ENCODE peak calls at places on chromosomes 13 and 19, in six cellular contexts. One of them, this sample, is unnamed.

GRCh38 chr13:106619688-106620555 is 52.0 kb upstream of the ARGLU1 start:
- DNase-seq in HCT116: peak; percentile 44
- DNase-seq in K562: peak; percentile 37
- DNase-seq in GM23338: peak; percentile 90
- DNase-seq in endothelial cell of umbilical vein: peak; percentile 61
- DNase-seq in H1: no peak
- DNase-seq in this sample: peak; percentile 28

GRCh38 chr13:30880756-30881155 is 25.3 kb upstream of the MEDAG start:
- DNase-seq in HCT116: no peak
- DNase-seq in K562: no peak
- DNase-seq in GM23338: no peak
- DNase-seq in endothelial cell of umbilical vein: peak; percentile 57
- DNase-seq in H1: no peak
- DNase-seq in this sample: no peak

GRCh38 chr19:4524808-4525562 is 6.7 kb upstream of the PLIN4 start:
- DNase-seq in HCT116: peak; percentile 8
- DNase-seq in K562: peak; percentile 65
- DNase-seq in GM23338: peak; percentile 80
- DNase-seq in endothelial cell of umbilical vein: peak; percentile 31
- DNase-seq in H1: peak; percentile 95
- DNase-seq in this sample: no peak

GRCh38 chr19:19460258-19460731 is 54.8 kb downstream of the GATAD2A start:
- DNase-seq in HCT116: no peak
- DNase-seq in K562: no peak
- DNase-seq in GM23338: no peak
- DNase-seq in endothelial cell of umbilical vein: no peak
- DNase-seq in H1: no peak
- DNase-seq in this sample: no peak

GRCh38 chr19:45638930-45639729 is at the start of gene EML2:
- DNase-seq in HCT116: no peak
- DNase-seq in K562: peak; percentile 84
- DNase-seq in GM23338: peak; percentile 97
- DNase-seq in endothelial cell of umbilical vein: peak; percentile 33
- DNase-seq in H1: peak; percentile 86
- DNase-seq in this sample: no peak

GRCh38 chr13:47598340-47598911 is 402.6 kb downstream of the SUCLA2 start:
- DNase-seq in HCT116: no peak
- DNase-seq in K562: no peak
- DNase-seq in GM23338: peak; percentile 7
- DNase-seq in endothelial cell of umbilical vein: no peak
- DNase-seq in H1: no peak
- DNase-seq in this sample: no peak

GRCh38 chr19:10271543-10272086 is 695 bp downstream of the ICAM1 start:
- DNase-seq in HCT116: no peak
- DNase-seq in K562: peak; percentile 43
- DNase-seq in GM23338: no peak
- DNase-seq in endothelial cell of umbilical vein: peak; percentile 61
- DNase-seq in H1: no peak
- DNase-seq in this sample: no peak

GRCh38 chr13:58953638-58954037 is 1210.1 kb downstream of the DIAPH3 start:
- DNase-seq in HCT116: no peak
- DNase-seq in K562: no peak
- DNase-seq in GM23338: no peak
- DNase-seq in endothelial cell of umbilical vein: no peak
- DNase-seq in H1: no peak
- DNase-seq in this sample: no peak

GRCh38 chr13:86757236-86757978 is 913.8 kb upstream of the SLITRK5 start:
- DNase-seq in HCT116: no peak
- DNase-seq in K562: no peak
- DNase-seq in GM23338: peak; percentile 52
- DNase-seq in endothelial cell of umbilical vein: no peak
- DNase-seq in H1: peak; percentile 45
- DNase-seq in this sample: no peak

GRCh38 chr13:81017525-81018152 is 676.7 kb upstream of the SPRY2 start:
- DNase-seq in HCT116: peak; percentile 16
- DNase-seq in K562: peak; percentile 10
- DNase-seq in GM23338: peak; percentile 81
- DNase-seq in endothelial cell of umbilical vein: peak; percentile 57
- DNase-seq in H1: no peak
- DNase-seq in this sample: peak; percentile 34

GRCh38 chr19:8209111-8209964 is at the start of gene CERS4:
- DNase-seq in HCT116: no peak
- DNase-seq in K562: peak; percentile 97
- DNase-seq in GM23338: peak; percentile 95
- DNase-seq in endothelial cell of umbilical vein: no peak
- DNase-seq in H1: peak; percentile 92
- DNase-seq in this sample: no peak

GRCh38 chr19:5326986-5327623 is 13.5 kb downstream of the PTPRS start:
- DNase-seq in HCT116: no peak
- DNase-seq in K562: no peak
- DNase-seq in GM23338: peak; percentile 68
- DNase-seq in endothelial cell of umbilical vein: no peak
- DNase-seq in H1: peak; percentile 65
- DNase-seq in this sample: no peak

GRCh38 chr13:83220241-83220640 is 662.0 kb downstream of the SLITRK1 start:
- DNase-seq in HCT116: no peak
- DNase-seq in K562: no peak
- DNase-seq in GM23338: no peak
- DNase-seq in endothelial cell of umbilical vein: no peak
- DNase-seq in H1: no peak
- DNase-seq in this sample: no peak

GRCh38 chr13:111337206-111337605 is 16.8 kb downstream of the TEX29 start:
- DNase-seq in HCT116: no peak
- DNase-seq in K562: no peak
- DNase-seq in GM23338: no peak
- DNase-seq in endothelial cell of umbilical vein: no peak
- DNase-seq in H1: no peak
- DNase-seq in this sample: no peak

GRCh38 chr13:106104281-106104901 is 431.1 kb downstream of the EFNB2 start:
- DNase-seq in HCT116: peak; percentile 78
- DNase-seq in K562: no peak
- DNase-seq in GM23338: no peak
- DNase-seq in endothelial cell of umbilical vein: peak; percentile 83
- DNase-seq in H1: no peak
- DNase-seq in this sample: no peak

GRCh38 chr13:94268661-94269060 is 210.8 kb downstream of the DCT start:
- DNase-seq in HCT116: no peak
- DNase-seq in K562: no peak
- DNase-seq in GM23338: no peak
- DNase-seq in endothelial cell of umbilical vein: no peak
- DNase-seq in H1: no peak
- DNase-seq in this sample: no peak

GRCh38 chr19:6720369-6721112 is at the start of gene C3:
- DNase-seq in HCT116: no peak
- DNase-seq in K562: no peak
- DNase-seq in GM23338: no peak
- DNase-seq in endothelial cell of umbilical vein: no peak
- DNase-seq in H1: no peak
- DNase-seq in this sample: no peak

GRCh38 chr13:103539721-103540120 is 473.5 kb upstream of the SLC10A2 start:
- DNase-seq in HCT116: no peak
- DNase-seq in K562: no peak
- DNase-seq in GM23338: no peak
- DNase-seq in endothelial cell of umbilical vein: no peak
- DNase-seq in H1: no peak
- DNase-seq in this sample: no peak

GRCh38 chr13:99269627-99270252 is 11.6 kb upstream of the GPR18 start:
- DNase-seq in HCT116: peak; percentile 38
- DNase-seq in K562: no peak
- DNase-seq in GM23338: peak; percentile 41
- DNase-seq in endothelial cell of umbilical vein: peak; percentile 71
- DNase-seq in H1: no peak
- DNase-seq in this sample: peak; percentile 28

GRCh38 chr19:54478677-54479266 is 5.7 kb upstream of the CDC42EP5 start:
- DNase-seq in HCT116: peak; percentile 53
- DNase-seq in K562: peak; percentile 44
- DNase-seq in GM23338: peak; percentile 93
- DNase-seq in endothelial cell of umbilical vein: peak; percentile 54
- DNase-seq in H1: peak; percentile 66
- DNase-seq in this sample: no peak

GRCh38 chr19:9430444-9430843 is 4.9 kb downstream of the ZNF266 start:
- DNase-seq in HCT116: no peak
- DNase-seq in K562: no peak
- DNase-seq in GM23338: no peak
- DNase-seq in endothelial cell of umbilical vein: no peak
- DNase-seq in H1: no peak
- DNase-seq in this sample: no peak

GRCh38 chr13:24459234-24459633 is 53.3 kb downstream of the PARP4 start:
- DNase-seq in HCT116: no peak
- DNase-seq in K562: no peak
- DNase-seq in GM23338: no peak
- DNase-seq in endothelial cell of umbilical vein: no peak
- DNase-seq in H1: no peak
- DNase-seq in this sample: no peak

GRCh38 chr19:2149980-2150793 is 1.2 kb downstream of the AP3D1 start:
- DNase-seq in HCT116: no peak
- DNase-seq in K562: no peak
- DNase-seq in GM23338: peak; percentile 47
- DNase-seq in endothelial cell of umbilical vein: peak; percentile 19
- DNase-seq in H1: no peak
- DNase-seq in this sample: no peak

GRCh38 chr13:34833562-34834182 is 108.4 kb upstream of the NBEA start:
- DNase-seq in HCT116: peak; percentile 10
- DNase-seq in K562: no peak
- DNase-seq in GM23338: peak; percentile 69
- DNase-seq in endothelial cell of umbilical vein: peak; percentile 4
- DNase-seq in H1: peak; percentile 50
- DNase-seq in this sample: no peak

GRCh38 chr19:5679289-5680082 is 830 bp downstream of the MICOS13 start:
- DNase-seq in HCT116: no peak
- DNase-seq in K562: no peak
- DNase-seq in GM23338: no peak
- DNase-seq in endothelial cell of umbilical vein: no peak
- DNase-seq in H1: peak; percentile 50
- DNase-seq in this sample: no peak

GRCh38 chr13:109383683-109384082 is 402.7 kb downstream of the IRS2 start:
- DNase-seq in HCT116: no peak
- DNase-seq in K562: no peak
- DNase-seq in GM23338: no peak
- DNase-seq in endothelial cell of umbilical vein: peak; percentile 4
- DNase-seq in H1: no peak
- DNase-seq in this sample: no peak

GRCh38 chr13:35854286-35854685 is 276.9 kb downstream of the DCLK1 start:
- DNase-seq in HCT116: no peak
- DNase-seq in K562: no peak
- DNase-seq in GM23338: no peak
- DNase-seq in endothelial cell of umbilical vein: no peak
- DNase-seq in H1: no peak
- DNase-seq in this sample: no peak
- TF ChIP-seq POLR2AphosphoS5 in HCT116: no peak
- TF ChIP-seq POLR2AphosphoS5 in K562: no peak
- TF ChIP-seq POLR2AphosphoS5 in GM23338: no peak
- TF ChIP-seq POLR2AphosphoS5 in endothelial cell of umbilical vein: no peak
- TF ChIP-seq POLR2AphosphoS5 in H1: no peak
- TF ChIP-seq POLR2AphosphoS5 in this sample: no peak

DNA sequence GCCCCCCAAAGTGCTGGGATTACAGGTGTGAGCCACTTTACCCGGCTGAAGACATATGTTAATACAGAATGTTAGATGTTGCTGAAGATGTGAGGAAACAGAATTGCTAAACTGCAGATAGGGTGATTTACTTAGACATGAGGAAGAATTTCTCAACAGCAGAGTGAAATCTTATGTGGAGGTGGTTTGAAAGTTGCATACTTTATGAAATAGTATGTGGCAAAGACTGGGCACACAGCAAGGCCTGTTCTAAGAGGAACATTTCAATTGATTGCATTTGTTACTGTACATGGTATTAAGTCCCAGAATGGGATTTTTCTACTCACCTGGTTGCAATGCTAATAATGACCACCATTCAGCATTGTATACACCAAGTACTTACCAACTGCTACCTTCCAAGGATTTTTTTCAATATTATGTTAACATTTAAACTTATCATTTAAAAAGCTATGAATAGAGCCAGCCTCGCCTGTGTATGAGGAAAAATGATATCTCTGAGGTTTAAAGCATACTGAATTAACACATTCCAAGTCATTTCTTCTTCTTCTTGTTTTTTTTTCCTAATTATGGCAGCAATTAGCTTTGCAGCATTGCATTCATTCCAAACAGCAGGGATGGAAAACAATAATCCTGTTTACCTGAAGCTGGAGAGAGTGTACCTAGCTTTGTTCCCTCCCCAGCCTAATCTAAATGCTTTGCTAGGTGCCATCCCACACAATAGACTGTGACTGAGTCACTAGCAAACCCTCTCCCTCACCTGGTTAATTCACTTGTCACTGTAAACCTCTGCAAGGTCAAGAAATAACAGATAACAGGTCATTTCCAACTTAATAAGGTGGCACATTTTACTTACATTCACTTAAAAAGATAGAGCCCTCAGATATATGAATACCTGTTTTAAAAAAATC is 19.4 kb upstream of the KLF5 start:
- DNase-seq in HCT116: no peak
- DNase-seq in K562: no peak
- DNase-seq in GM23338: peak; percentile 19
- DNase-seq in endothelial cell of umbilical vein: no peak
- DNase-seq in H1: peak; percentile 3
- DNase-seq in this sample: no peak
- H3K27ac ChIP-seq in HCT116: no peak overlapping the region
- H3K27ac ChIP-seq in K562: no peak overlapping the region
- H3K27ac ChIP-seq in GM23338: no peak overlapping the region
- H3K27ac ChIP-seq in endothelial cell of umbilical vein: no peak overlapping the region
- H3K27ac ChIP-seq in H1: no peak overlapping the region
- H3K27ac ChIP-seq in this sample: no peak overlapping the region

GRCh38 chr13:90396266-90396665 is 951.2 kb upstream of the MIR17HG start:
- DNase-seq in HCT116: no peak
- DNase-seq in K562: no peak
- DNase-seq in GM23338: no peak
- DNase-seq in endothelial cell of umbilical vein: no peak
- DNase-seq in H1: no peak
- DNase-seq in this sample: no peak
- TF ChIP-seq EZH2 in HCT116: no peak
- TF ChIP-seq EZH2 in K562: no peak
- TF ChIP-seq EZH2 in GM23338: no peak
- TF ChIP-seq EZH2 in endothelial cell of umbilical vein: no peak
- TF ChIP-seq EZH2 in H1: no peak
- TF ChIP-seq EZH2 in this sample: no peak

DNA sequence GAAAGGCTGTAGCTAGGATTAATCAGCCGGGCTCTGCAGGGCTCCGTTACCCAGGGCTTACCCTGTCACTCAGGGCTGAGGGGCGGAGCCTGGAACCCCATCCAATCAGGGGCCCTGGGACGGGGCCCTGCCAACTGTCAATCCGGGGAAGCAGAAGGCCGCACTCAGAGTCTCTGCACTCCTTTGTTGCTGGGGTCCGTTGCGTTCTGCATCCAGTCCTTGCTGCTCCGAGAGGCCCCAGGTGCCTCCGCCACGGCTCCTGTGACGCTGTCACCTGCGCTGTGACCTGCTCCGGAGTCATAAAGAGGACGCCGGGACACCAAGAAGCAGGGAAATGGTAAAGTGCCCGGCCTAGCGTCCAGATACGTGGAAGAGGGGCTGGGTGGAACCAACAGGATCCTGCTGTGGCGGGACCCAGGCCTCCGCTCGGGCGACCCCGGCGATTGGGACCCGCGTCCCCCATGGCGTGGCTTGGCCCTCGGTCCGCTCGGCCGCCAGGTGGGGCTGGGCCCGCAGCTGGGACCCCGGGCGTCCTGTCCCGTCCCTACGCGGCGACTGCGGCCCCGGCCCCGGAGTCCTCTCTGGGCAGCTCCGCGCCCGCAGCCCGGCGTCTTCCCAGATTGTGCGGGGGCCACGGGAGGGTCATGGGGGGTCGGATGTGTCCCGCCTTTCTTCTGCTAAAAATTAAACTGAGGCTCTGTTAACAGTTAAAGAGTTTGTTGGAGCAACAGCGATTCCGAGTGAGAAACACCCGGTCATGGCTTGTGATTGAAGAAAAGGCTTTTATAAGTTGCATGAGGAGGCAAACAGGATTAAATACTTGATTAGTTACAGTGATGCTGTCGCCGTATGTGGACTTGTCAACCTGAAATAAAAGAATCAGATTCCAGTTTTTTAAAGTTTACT is at the start of gene ZNF491:
- DNase-seq in HCT116: no peak
- DNase-seq in K562: peak; percentile 82
- DNase-seq in GM23338: peak; percentile 97
- DNase-seq in endothelial cell of umbilical vein: peak; percentile 83
- DNase-seq in H1: peak; percentile 94
- DNase-seq in this sample: no peak
- TF ChIP-seq POLR2AphosphoS5 in HCT116: no peak
- TF ChIP-seq POLR2AphosphoS5 in K562: no peak
- TF ChIP-seq POLR2AphosphoS5 in GM23338: peak; percentile 52
- TF ChIP-seq POLR2AphosphoS5 in endothelial cell of umbilical vein: no peak
- TF ChIP-seq POLR2AphosphoS5 in H1: no peak
- TF ChIP-seq POLR2AphosphoS5 in this sample: peak; percentile 46